ENCODE peak calls at places on chromosomes 13 and 19, in six cellular contexts. E is A673, A is fibroblast of lung, V is astrocyte, L is neural progenitor cell, O is hepatocyte. D is an unnamed sample.

GRCh38 chr19:8307400-8307964 is 676 bp downstream of the CD320 start:
- DNase-seq in E (no peak), A (no peak), V (no peak), L (peak; percentile 49), O (no peak), D (peak; percentile 11)

GRCh38 chr13:26719356-26719945 is 41.1 kb downstream of the GPR12 start:
- DNase-seq in E (peak; percentile 68), A (no peak), V (no peak), L (no peak), O (no peak), D (no peak)

GRCh38 chr19:48390188-48391099 is 907 bp downstream of the KDELR1 start:
- DNase-seq in E (peak; percentile 74), A (peak; percentile 62), V (peak; percentile 47), L (peak; percentile 83), O (peak; percentile 88), D (peak; percentile 57)

GRCh38 chr13:20057214-20057613 is 98.7 kb downstream of the ZMYM2 start:
- DNase-seq in E (no peak), A (no peak), V (no peak), L (no peak), O (no peak), D (no peak)

GRCh38 chr13:77114271-77114670 is 87.3 kb upstream of the FBXL3 start:
- DNase-seq in E (no peak), A (no peak), V (no peak), L (no peak), O (no peak), D (no peak)

GRCh38 chr13:110250258-110250891 is 56.6 kb downstream of the COL4A1 start:
- DNase-seq in E (no peak), A (peak; percentile 79), V (peak; percentile 71), L (no peak), O (no peak), D (no peak)

GRCh38 chr13:44969858-44970484 is 19.3 kb downstream of the NUFIP1 start:
- DNase-seq in E (peak; percentile 71), A (peak; percentile 66), V (peak; percentile 39), L (peak; percentile 82), O (peak; percentile 77), D (peak; percentile 9)

GRCh38 chr19:5593245-5593962 is 25.7 kb upstream of the TINCR start:
- DNase-seq in E (peak; percentile 81), A (no peak), V (no peak), L (no peak), O (no peak), D (peak; percentile 0)

GRCh38 chr13:21014139-21014665 is 47.2 kb downstream of the LATS2 start:
- DNase-seq in E (no peak), A (peak; percentile 48), V (peak; percentile 45), L (no peak), O (peak; percentile 37), D (no peak)

GRCh38 chr19:17966497-17967257 is at the start of gene KCNN1:
- DNase-seq in E (peak; percentile 83), A (no peak), V (no peak), L (peak; percentile 85), O (peak; percentile 60), D (no peak)

GRCh38 chr19:31783592-31783991 is 434.4 kb upstream of the TSHZ3 start:
- DNase-seq in E (no peak), A (no peak), V (no peak), L (peak; percentile 27), O (no peak), D (no peak)

GRCh38 chr13:73059460-73060250 is 850 bp downstream of the KLF5 start:
- DNase-seq in E (peak; percentile 71), A (peak; percentile 36), V (no peak), L (peak; percentile 87), O (peak; percentile 81), D (peak; percentile 54)

GRCh38 chr13:78609464-78610205 is 6.3 kb upstream of the POU4F1 start:
- DNase-seq in E (peak; percentile 61), A (no peak), V (no peak), L (peak; percentile 77), O (no peak), D (no peak)

GRCh38 chr13:77620138-77620537 is 77.3 kb upstream of the SLAIN1 start:
- DNase-seq in E (peak; percentile 68), A (no peak), V (no peak), L (no peak), O (no peak), D (no peak)

GRCh38 chr13:39942901-39943273 is 287.4 kb downstream of the COG6 start:
- DNase-seq in E (peak; percentile 90), A (peak; percentile 79), V (peak; percentile 76), L (peak; percentile 88), O (peak; percentile 83), D (peak; percentile 47)

GRCh38 chr13:27280009-27280646 is 9.5 kb downstream of the RASL11A start:
- DNase-seq in E (no peak), A (no peak), V (no peak), L (no peak), O (no peak), D (no peak)

GRCh38 chr13:110213461-110214074 is 93.4 kb downstream of the COL4A1 start:
- DNase-seq in E (no peak), A (no peak), V (no peak), L (no peak), O (no peak), D (no peak)

GRCh38 chr19:55227241-55228014 is 1.1 kb downstream of the TMEM86B start:
- DNase-seq in E (no peak), A (no peak), V (no peak), L (no peak), O (no peak), D (no peak)

DNA sequence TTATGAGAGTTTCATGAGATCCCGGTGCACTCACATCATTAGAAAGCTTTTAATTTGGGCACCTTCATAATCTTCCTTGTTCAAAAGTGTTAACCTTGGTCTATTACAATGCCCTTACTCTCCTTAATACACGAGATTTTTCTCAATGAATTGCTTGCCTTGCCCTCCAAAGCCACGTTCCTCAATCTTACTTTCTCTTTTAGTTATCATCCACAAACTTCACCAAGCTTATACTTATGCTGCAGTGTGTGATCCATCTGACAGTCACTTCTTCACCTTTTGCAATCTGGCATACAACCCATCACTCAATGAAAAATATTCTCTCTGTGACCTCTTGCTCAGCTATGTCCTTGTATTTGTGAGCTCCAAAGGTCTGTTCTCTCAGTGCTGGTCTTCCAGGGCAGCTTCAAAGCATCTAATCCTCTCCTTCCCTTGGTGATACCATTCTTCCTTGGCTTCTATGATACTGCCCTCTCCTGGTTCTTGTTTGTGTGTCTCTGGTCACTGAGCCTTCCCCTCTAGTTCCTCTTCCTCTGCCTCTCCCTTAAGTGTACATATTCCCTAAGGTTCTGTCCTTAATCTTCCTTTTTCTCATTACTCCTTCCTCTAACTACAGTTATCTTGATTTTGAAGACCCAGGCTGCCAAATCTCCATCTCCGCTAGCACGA is 202.2 kb upstream of the STARD13 start:
- DNase-seq in E (peak; percentile 71), A (no peak), V (no peak), L (peak; percentile 23), O (peak; percentile 10), D (peak; percentile 13)
- TF ChIP-seq CTCF in E (peak; percentile 62), A (peak; percentile 55), V (no peak), L (peak; percentile 34), O (peak; percentile 17), D (peak; percentile 9)

DNA sequence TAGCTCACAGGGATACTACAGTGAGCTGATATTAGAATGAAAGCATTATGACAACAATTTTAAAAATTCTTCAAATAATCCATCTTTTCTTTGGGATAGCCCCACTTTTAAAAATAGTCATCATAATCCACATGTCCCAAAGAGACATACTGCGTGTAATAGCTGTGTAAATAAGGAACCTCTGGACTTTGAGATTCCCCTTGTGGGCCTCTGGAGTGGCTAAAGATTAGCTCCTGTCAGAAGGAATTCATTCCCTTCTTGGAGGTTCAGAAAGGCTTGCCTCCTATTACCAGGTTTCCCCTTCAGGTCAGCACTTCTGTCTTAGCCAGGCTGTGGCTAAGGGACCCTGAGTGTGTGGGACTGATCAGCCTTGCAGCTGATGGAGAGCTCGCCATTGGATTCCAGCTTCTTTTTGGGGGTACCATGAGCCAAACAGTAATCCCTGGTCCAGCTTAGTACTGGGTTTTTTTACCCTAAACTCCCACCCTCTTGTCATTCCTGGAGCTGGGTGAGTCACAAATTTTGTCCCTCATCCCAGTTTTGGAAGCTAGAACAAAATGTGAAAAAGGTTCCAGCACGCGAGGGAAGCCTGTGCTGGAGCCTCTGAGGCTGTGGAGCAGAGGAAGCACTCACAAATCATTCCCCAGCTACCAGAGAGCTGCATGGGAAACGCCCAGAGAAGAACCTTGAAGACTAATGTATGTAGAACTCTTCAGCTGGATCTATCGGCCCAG is 96.6 kb downstream of the RNASEH2B start:
- DNase-seq in E (no peak), A (no peak), V (no peak), L (no peak), O (peak; percentile 55), D (no peak)
- TF ChIP-seq EZH2 in E (no peak), A (no peak), V (no peak), L (no peak), O (no peak), D (no peak)

GRCh38 chr19:51138549-51138979 is 3.5 kb upstream of the SIGLEC7 start:
- DNase-seq in E (no peak), A (no peak), V (no peak), L (no peak), O (no peak), D (no peak)
- H3K27me3 ChIP-seq in E (peaks cover 40% of the 10 kb centered on the region), A (no peaks in the 10 kb centered on the region), V (no peaks in the 10 kb centered on the region), L (no peaks in the 10 kb centered on the region), O (no peaks in the 10 kb centered on the region), D (peaks cover 30% of the 10 kb centered on the region)

DNA sequence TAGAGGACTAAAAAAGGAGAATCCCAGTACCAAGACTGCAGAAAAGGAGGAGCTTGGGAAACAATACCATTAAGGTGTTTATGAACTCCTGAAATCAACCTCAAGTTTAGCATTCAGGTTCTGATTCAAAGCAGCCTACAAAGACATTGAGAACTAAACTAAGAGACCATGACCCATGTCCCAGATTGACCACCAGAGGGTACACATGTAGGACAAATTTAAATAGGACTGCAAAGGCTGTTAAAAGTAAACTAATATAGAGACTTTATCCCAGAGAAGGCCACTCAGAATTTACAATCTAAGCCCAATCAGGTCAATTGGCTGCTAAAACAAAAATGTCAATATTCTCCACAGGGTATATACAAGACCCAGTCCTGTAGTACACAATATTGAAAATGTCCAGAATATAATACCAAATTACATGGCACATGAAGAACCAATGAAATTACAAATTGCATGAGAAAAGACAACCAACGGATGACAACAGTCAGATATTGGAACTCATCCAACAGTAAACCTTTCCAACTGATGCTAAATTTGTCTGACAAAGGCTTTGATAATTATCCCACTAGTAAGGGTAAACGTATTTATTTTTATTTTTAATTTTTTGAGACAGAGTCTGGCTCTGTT is 682.4 kb downstream of the UQCRFS1 start:
- DNase-seq in E (no peak), A (no peak), V (no peak), L (no peak), O (no peak), D (no peak)
- TF ChIP-seq CTCF in E (no peak), A (no peak), V (no peak), L (no peak), O (no peak), D (peak; percentile 25)

DNA sequence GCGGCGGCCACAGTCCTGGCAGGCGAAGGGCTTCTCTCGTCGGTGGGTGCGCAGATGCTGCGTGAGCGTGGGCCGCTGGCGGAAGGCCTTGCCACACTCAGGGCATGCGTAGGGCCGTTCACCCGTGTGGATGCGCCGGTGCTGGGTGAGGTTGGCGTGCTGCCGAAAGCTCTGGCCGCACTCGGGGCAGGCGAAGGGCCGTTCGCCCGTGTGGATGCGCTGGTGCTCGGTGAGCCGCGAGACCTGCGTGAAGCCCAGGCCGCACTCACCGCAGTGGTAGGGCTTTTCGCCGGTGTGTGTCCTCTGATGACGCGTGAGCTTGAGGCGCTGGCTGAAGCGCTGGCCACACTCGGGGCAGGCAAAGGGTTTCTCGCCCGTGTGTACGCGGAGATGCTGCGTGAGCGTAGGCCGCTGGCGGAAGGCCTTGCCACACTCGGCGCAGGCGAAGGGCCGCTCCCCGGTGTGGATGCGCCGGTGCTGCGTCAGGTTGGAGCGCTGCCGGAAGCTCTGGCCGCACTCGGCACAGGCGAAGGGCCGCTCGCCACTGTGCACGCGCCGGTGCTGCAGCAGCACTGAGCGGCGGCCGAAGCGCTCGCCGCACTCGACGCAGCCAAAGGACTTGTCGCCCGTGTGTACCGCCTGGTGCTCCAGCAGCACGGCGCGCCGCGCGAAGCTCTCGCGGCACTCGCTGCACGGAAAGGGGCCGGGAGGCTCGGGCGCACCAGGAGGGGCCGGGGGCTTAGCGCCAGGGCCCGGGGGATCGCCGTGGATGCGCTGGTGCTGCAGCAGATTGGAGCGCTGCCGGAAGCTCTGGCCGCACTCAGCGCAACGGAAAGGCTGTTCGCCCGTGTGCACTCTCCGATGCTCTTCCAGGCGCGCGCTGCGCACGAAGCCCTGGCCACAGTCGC is 4.0 kb upstream of the UBE2M start:
- DNase-seq in E (peak; percentile 51), A (peak; percentile 58), V (peak; percentile 44), L (peak; percentile 52), O (peak; percentile 27), D (no peak)
- TF ChIP-seq EZH2 in E (no peak), A (no peak), V (peak; percentile 45), L (no peak), O (no peak), D (no peak)

D was measured in MM.1S.